ENCODE peak calls at places on chromosomes 12 and 14, in five cellular contexts. T is RWPE1; A is stimulated activated CD4-positive, alpha-beta T cell treated with anti-CD3 and anti-CD28 coated beads, Interleukin-4, amount 100 ng/mL, for 1 hour; L is psoas muscle; Y is activated CD8-positive, alpha-beta T cell treated with anti-CD3 and anti-CD28 coated beads, Interleukin-2, amount 10 ng/mL, durations not matched to agents 7 days and 5 days. W is an unnamed sample.

GRCh38 chr12:29980304-29980703 is 196.6 kb upstream of the TMTC1 start:
- DNase-seq in T (no peak), A (no peak), L (no peak), Y (no peak), W (no peak)

GRCh38 chr12:122508163-122508562 is 7.4 kb upstream of the ZCCHC8 start:
- DNase-seq in T (no peak), A (no peak), L (no peak), Y (no peak), W (no peak)

GRCh38 chr12:2294651-2295475 is 242.1 kb downstream of the CACNA1C start:
- DNase-seq in T (no peak), A (no peak), L (no peak), Y (no peak), W (no peak)

GRCh38 chr12:93767524-93767863 is 90.3 kb downstream of the CRADD start:
- DNase-seq in T (no peak), A (no peak), L (no peak), Y (no peak), W (no peak)

GRCh38 chr12:76872415-76872814 is 6.4 kb downstream of the CSRP2 start:
- DNase-seq in T (no peak), A (no peak), L (no peak), Y (no peak), W (no peak)

GRCh38 chr12:88418856-88419497 is 161.3 kb downstream of the KITLG start:
- DNase-seq in T (no peak), A (no peak), L (no peak), Y (no peak), W (no peak)

GRCh38 chr14:74614508-74615495 is 2.8 kb upstream of the LTBP2 start:
- DNase-seq in T (no peak), A (no peak), L (no peak), Y (no peak), W (no peak)

GRCh38 chr14:26204954-26205479 is 392.8 kb downstream of the NOVA1 start:
- DNase-seq in T (no peak), A (no peak), L (peak; percentile 52), Y (no peak), W (no peak)

GRCh38 chr14:53011053-53011462 is 60.2 kb upstream of the FERMT2 start:
- DNase-seq in T (peak; percentile 83), A (no peak), L (peak; percentile 85), Y (no peak), W (no peak)

GRCh38 chr12:62123721-62124203 is 136.4 kb upstream of the USP15 start:
- DNase-seq in T (peak; percentile 38), A (peak; percentile 27), L (no peak), Y (peak; percentile 51), W (no peak)

GRCh38 chr12:64395739-64396138 is 5.2 kb upstream of the C12orf56 start:
- DNase-seq in T (no peak), A (no peak), L (no peak), Y (no peak), W (no peak)

GRCh38 chr12:109878749-109879148 is 1.6 kb downstream of the GLTP start:
- DNase-seq in T (no peak), A (no peak), L (no peak), Y (no peak), W (no peak)

GRCh38 chr12:114998118-114998771 is 314.3 kb upstream of the TBX3 start:
- DNase-seq in T (no peak), A (no peak), L (no peak), Y (no peak), W (no peak)

GRCh38 chr14:58697927-58698641 is 60.3 kb downstream of the DACT1 start:
- DNase-seq in T (no peak), A (no peak), L (no peak), Y (no peak), W (no peak)

GRCh38 chr12:128830505-128830893 is 6.7 kb upstream of the SLC15A4 start:
- DNase-seq in T (no peak), A (no peak), L (no peak), Y (no peak), W (no peak)

GRCh38 chr14:76413962-76414665 is 38.2 kb downstream of the ESRRB start:
- DNase-seq in T (no peak), A (no peak), L (no peak), Y (no peak), W (no peak)

GRCh38 chr12:93167841-93168492 is 209.8 kb upstream of the NUDT4 start:
- DNase-seq in T (no peak), A (peak; percentile 16), L (no peak), Y (no peak), W (no peak)

GRCh38 chr14:32846821-32847220 is 91.9 kb upstream of the NPAS3 start:
- DNase-seq in T (no peak), A (no peak), L (no peak), Y (no peak), W (no peak)

GRCh38 chr14:37172024-37172869 is at the start of gene SLC25A21:
- DNase-seq in T (peak; percentile 85), A (no peak), L (peak; percentile 69), Y (no peak), W (no peak)

GRCh38 chr14:37045340-37046061 is 126.9 kb downstream of the SLC25A21 start:
- DNase-seq in T (no peak), A (no peak), L (no peak), Y (no peak), W (no peak)

GRCh38 chr14:99654235-99655000 is 9.5 kb downstream of the HHIPL1 start:
- DNase-seq in T (peak; percentile 28), A (no peak), L (peak; percentile 36), Y (no peak), W (no peak)

GRCh38 chr14:21703357-21704339 is 30.0 kb upstream of the OR4E1 start:
- DNase-seq in T (no peak), A (no peak), L (no peak), Y (no peak), W (no peak)

GRCh38 chr12:57147641-57147944 is 174 bp upstream of the LRP1-AS start:
- DNase-seq in T (no peak), A (no peak), L (peak; percentile 60), Y (no peak), W (no peak)

GRCh38 chr12:103838254-103838914 is 2.6 kb downstream of the NT5DC3 start:
- DNase-seq in T (no peak), A (no peak), L (no peak), Y (no peak), W (no peak)

GRCh38 chr12:88553941-88554658 is 26.2 kb downstream of the KITLG start:
- DNase-seq in T (peak; percentile 8), A (no peak), L (no peak), Y (no peak), W (no peak)